ENCODE peak calls at places on chromosomes 1 and 21, in four cellular contexts. O, L, M and F are unnamed samples.

GRCh38 chr1:203672354-203672753 is 45.7 kb downstream of the ATP2B4 start:
- DNase-seq in O (peak), L (no peak), M (peak), F (no peak)

GRCh38 chr1:46804027-46804889 is 5.4 kb downstream of the CYP4B1 start:
- DNase-seq in O (no peak), L (no peak), M (no peak), F (no peak)

GRCh38 chr1:53295746-53296722 is 31.8 kb downstream of the LRP8 start:
- DNase-seq in O (no peak), L (peak), M (no peak), F (peak)

GRCh38 chr1:62500210-62500609 is 63.4 kb downstream of the USP1 start:
- DNase-seq in O (no peak), L (no peak), M (no peak), F (no peak)

GRCh38 chr1:86868477-86868876 is 45.4 kb downstream of the SELENOF start:
- DNase-seq in O (no peak), L (peak), M (no peak), F (no peak)

GRCh38 chr1:218384576-218384975 is 39.4 kb downstream of the TGFB2 start:
- DNase-seq in O (no peak), L (no peak), M (no peak), F (no peak)

GRCh38 chr1:28259935-28260802 is 851 bp downstream of the SESN2 start:
- DNase-seq in O (peak), L (peak), M (peak), F (peak)

GRCh38 chr21:46056450-46056903 is 41.4 kb upstream of the COL6A2 start:
- DNase-seq in O (peak), L (no peak), M (no peak), F (peak)

GRCh38 chr1:209205039-209205438 is 378.5 kb upstream of the CAMK1G start:
- DNase-seq in O (peak), L (no peak), M (no peak), F (no peak)

GRCh38 chr1:109040627-109041613 is 982 bp downstream of the WDR47 start:
- DNase-seq in O (peak), L (peak), M (peak), F (no peak)

GRCh38 chr1:10941891-10942541 is 70.4 kb upstream of the TARDBP start:
- DNase-seq in O (peak), L (no peak), M (no peak), F (peak)

GRCh38 chr1:21779613-21780521 is 3.1 kb downstream of the USP48 start:
- DNase-seq in O (no peak), L (no peak), M (no peak), F (no peak)

GRCh38 chr1:106571109-106571508 is 485.4 kb upstream of the PRMT6 start:
- DNase-seq in O (no peak), L (peak), M (no peak), F (no peak)

GRCh38 chr1:1212780-1213152 is 1.2 kb downstream of the TNFRSF4 start:
- DNase-seq in O (no peak), L (no peak), M (no peak), F (peak)

GRCh38 chr21:32135401-32136363 is 143.2 kb downstream of the MIS18A start:
- DNase-seq in O (no peak), L (peak), M (peak), F (no peak)

GRCh38 chr1:43547538-43548072 is 16.9 kb downstream of the PTPRF start:
- DNase-seq in O (no peak), L (no peak), M (peak), F (no peak)

GRCh38 chr1:184035719-184036516 is 1.6 kb downstream of the COLGALT2 start:
- DNase-seq in O (no peak), L (no peak), M (no peak), F (no peak)

GRCh38 chr21:45141507-45141906 is 67.1 kb downstream of the ADARB1 start:
- DNase-seq in O (no peak), L (no peak), M (no peak), F (no peak)

GRCh38 chr1:181073638-181074037 is 14.9 kb upstream of the IER5 start:
- DNase-seq in O (peak), L (peak), M (no peak), F (no peak)

GRCh38 chr1:228345201-228345930 is 61.3 kb downstream of the TRIM11 start:
- DNase-seq in O (no peak), L (no peak), M (peak), F (peak)

GRCh38 chr1:13564073-13564472 is 19.6 kb upstream of the PDPN start:
- DNase-seq in O (no peak), L (no peak), M (no peak), F (no peak)

GRCh38 chr1:240310226-240310925 is 218.7 kb downstream of the FMN2 start:
- DNase-seq in O (peak), L (peak), M (no peak), F (no peak)

GRCh38 chr1:232655041-232655745 is 25.3 kb upstream of the SIPA1L2 start:
- DNase-seq in O (no peak), L (peak), M (no peak), F (no peak)

GRCh38 chr1:156371553-156372264 is 2.7 kb downstream of the RHBG start:
- DNase-seq in O (peak), L (peak), M (no peak), F (no peak)

GRCh38 chr21:17554619-17555472 is 42.0 kb downstream of the CXADR start:
- DNase-seq in O (peak), L (no peak), M (no peak), F (no peak)

GRCh38 chr1:12426030-12426429 is 192.0 kb downstream of the DHRS3 start:
- DNase-seq in O (no peak), L (no peak), M (no peak), F (no peak)

GRCh38 chr1:91606546-91607078 is 106.0 kb downstream of the CDC7 start:
- DNase-seq in O (no peak), L (no peak), M (no peak), F (no peak)

GRCh38 chr1:240491156-240491555 is 120.8 kb downstream of the GREM2 start:
- DNase-seq in O (peak), L (peak), M (no peak), F (no peak)

GRCh38 chr1:228289996-228290881 is 82.4 kb downstream of the OBSCN start:
- DNase-seq in O (no peak), L (no peak), M (no peak), F (peak)

GRCh38 chr1:156244712-156245111 is 2.7 kb downstream of the BGLAP start:
- DNase-seq in O (no peak), L (no peak), M (no peak), F (no peak)

GRCh38 chr1:36913523-36914060 is 120.7 kb downstream of the GRIK3 start:
- DNase-seq in O (no peak), L (no peak), M (no peak), F (no peak)

GRCh38 chr1:22747021-22747734 is 36.5 kb downstream of the EPHB2 start:
- DNase-seq in O (peak), L (peak), M (no peak), F (no peak)

GRCh38 chr1:181981821-181982220 is 79.7 kb downstream of the ZNF648 start:
- DNase-seq in O (no peak), L (no peak), M (no peak), F (no peak)

GRCh38 chr1:9233241-9233941 is 1.2 kb upstream of the H6PD start:
- DNase-seq in O (peak), L (peak), M (no peak), F (peak)

DNA sequence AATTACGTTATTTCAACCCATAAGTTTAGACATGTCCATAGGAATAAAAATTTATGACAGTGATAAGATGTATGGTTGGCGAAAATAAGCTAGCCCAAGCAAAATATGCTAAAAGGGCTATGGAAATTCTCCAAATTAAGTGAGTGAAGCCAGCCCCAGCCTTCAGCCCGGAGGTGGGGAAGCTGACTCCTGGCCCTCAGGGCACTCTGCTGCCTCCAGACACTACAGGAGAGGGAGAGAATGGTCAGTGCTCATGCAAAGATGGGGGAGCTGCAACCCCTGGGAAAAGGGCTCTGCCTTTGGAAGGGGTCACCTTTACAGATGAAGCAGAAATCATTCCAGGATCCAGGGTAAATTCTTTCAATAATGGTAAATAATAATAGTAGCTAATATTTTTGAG is 156.1 kb upstream of the CTTNBP2NL start:
- DNase-seq in O (no peak), L (no peak), M (no peak), F (no peak)
- TF ChIP-seq CTCF in O (no peak), L (no peak), M (no peak), F (no peak)

DNA sequence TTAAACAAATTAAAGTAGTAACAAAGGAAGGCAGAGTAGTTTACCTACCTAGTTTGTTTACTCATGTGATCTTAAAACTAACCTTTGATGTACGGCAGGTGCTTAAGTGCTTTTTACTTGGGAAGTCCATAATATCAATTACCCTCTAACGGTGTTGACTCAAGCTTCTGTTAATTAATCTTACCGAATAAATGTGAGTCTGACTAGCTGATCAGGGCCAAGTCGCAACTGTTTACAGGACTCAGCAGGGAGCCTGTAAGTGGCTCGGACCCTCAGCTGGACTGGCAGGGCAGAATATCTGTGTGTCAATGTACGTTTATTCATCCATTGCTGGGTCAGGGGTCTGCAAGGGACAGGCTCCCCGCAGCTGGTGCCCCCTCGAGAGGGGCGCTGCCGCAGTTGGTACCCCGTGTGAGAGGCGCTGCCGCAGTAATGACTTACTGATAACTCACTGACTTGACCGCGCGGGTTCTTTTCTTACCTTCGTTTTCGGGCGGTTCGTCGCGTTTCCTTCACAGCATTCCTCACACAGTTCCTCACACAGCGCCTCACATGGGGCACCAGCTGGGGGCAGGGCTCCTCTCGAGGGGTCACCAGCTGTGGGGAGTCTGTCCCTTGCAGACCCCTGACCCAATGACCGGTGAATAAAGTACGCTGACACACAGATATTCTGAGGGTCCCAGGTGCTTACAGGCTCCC is 2.9 kb downstream of the FMO1 start:
- DNase-seq in O (peak), L (peak), M (no peak), F (peak)
- H3K4me3 ChIP-seq in O (peak), L (peak), M (peak), F (no peak)

DNA sequence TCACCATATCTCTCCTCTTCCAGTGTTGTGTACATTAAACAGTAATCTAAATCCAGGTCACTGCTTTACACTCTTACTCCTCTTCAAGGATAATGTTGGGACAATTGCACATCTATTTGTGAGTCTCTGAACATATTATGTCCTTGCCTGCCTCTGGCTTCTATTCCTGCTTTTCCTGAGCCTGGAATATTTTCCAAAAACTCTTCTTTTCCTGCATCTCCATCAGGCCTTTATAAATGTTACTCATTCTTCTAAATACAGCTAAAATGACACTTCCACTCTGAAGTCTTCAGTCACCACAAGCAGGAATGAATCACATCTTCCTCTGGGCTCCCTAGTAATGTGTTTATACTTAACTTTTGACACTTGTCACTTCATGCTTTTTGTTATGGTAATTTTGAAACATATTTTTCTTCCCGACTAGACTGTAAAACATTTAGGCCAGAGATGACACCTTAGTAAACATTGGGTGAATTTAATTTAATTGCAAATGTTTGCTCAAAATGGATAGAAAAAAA is 396.0 kb downstream of the LRRIQ3 start:
- DNase-seq in O (no peak), L (peak), M (no peak), F (no peak)
- TF ChIP-seq CTCF in O (no peak), L (no peak), M (no peak), F (no peak)

GRCh38 chr1:6209661-6210605 is 4.0 kb downstream of the RNF207 start:
- DNase-seq in O (no peak), L (no peak), M (no peak), F (no peak)
- H3K4me3 ChIP-seq in O (no peak), L (no peak), M (peak), F (no peak)

GRCh38 chr1:16236495-16237342 is at the start of gene CPLANE2:
- DNase-seq in O (peak), L (peak), M (peak), F (peak)

GRCh38 chr1:16233431-16233830 is 3.6 kb downstream of the CPLANE2 start:
- DNase-seq in O (no peak), L (no peak), M (no peak), F (no peak)

GRCh38 chr1:16237343-16237830 is 404 bp upstream of the CPLANE2 start:
- DNase-seq in O (peak), L (peak), M (no peak), F (no peak)

GRCh38 chr1:16235347-16235746 is 1.6 kb downstream of the CPLANE2 start:
- DNase-seq in O (no peak), L (peak), M (no peak), F (no peak)

DNA sequence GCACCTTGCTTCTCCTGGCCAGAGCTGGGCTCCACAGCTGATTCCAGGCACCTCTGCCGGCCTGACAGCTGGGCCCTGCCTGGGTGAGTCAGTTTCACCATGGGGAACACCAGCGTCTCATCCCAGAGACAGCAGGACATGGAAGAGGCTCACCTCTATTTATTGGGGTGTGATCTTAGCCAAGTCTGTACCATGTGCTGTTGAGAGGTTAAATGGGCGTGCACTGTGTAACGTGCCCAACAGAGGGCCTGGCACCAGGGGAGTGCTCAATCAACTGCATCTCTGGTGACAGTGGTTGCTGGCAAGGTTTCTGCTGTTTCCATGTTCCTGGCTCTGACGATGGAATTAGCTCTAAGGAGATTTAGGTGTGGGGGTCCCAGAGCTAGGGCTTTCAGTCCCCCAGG is 890 bp downstream of the CPLANE2 start:
- DNase-seq in O (no peak), L (peak), M (no peak), F (peak)
- TF ChIP-seq CTCF in O (peak), L (peak), M (no peak), F (no peak)

DNA sequence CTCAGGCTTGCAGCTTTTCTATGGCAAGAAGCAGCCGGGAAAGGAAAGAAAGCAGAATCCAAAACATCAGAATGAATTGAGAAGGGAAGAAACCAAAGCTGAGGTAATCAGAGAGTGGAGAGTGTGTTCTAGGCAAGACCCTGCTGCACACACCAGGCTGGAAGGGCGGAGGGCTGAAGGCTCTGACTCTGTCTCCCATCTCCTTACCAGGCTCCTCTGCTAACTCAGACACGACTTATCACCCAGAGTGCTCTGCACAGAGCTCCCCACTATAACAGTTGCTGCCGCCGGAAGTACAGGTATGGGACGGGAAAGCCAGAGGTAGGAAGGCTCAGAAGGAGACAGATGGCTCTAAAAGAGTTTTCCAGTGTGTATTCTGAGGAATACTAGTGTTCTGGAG is 1.2 kb downstream of the SCNM1 start:
- DNase-seq in O (no peak), L (no peak), M (no peak), F (no peak)
- H3K4me3 ChIP-seq in O (peak), L (no peak), M (peak), F (no peak)